ENCODE peak calls at places on chromosomes 13 and 19, in eight cellular contexts. X is fibroblast of lung; I is Peyer's patch; E is iPS DF 6.9; T is adrenal gland; A is aorta; O is CD8-positive, alpha-beta memory T cell; Q is keratinocyte. L is an unnamed sample.

GRCh38 chr19:10871711-10872550 is 578 bp downstream of the CARM1 start:
- DNase-seq in X (no peak), I (no peak), E (no peak), T (peak; percentile 72), A (peak; percentile 86), O (peak; percentile 54), Q (no peak), L (peak; percentile 51)

GRCh38 chr19:35088514-35088913 is 27.1 kb upstream of the FXYD3 start:
- DNase-seq in X (peak; percentile 88), I (no peak), E (no peak), T (no peak), A (no peak), O (no peak), Q (no peak), L (no peak)

GRCh38 chr13:50713849-50714248 is 129.6 kb downstream of the DLEU7 start:
- DNase-seq in X (peak; percentile 98), I (no peak), E (no peak), T (no peak), A (no peak), O (peak; percentile 46), Q (no peak), L (no peak)

GRCh38 chr19:46000497-46001246 is 5.4 kb downstream of the CCDC61 start:
- DNase-seq in X (no peak), I (peak; percentile 74), E (no peak), T (peak; percentile 44), A (no peak), O (peak; percentile 83), Q (no peak), L (peak; percentile 53)

GRCh38 chr19:29622191-29623070 is 16.3 kb downstream of the POP4 start:
- DNase-seq in X (no peak), I (no peak), E (no peak), T (no peak), A (no peak), O (peak; percentile 64), Q (no peak), L (no peak)

GRCh38 chr19:20250627-20251026 is 83.6 kb downstream of the ZNF486 start:
- DNase-seq in X (no peak), I (no peak), E (no peak), T (no peak), A (no peak), O (no peak), Q (no peak), L (no peak)

GRCh38 chr19:4649392-4650094 is 10.2 kb downstream of the TNFAIP8L1 start:
- DNase-seq in X (no peak), I (no peak), E (no peak), T (no peak), A (no peak), O (no peak), Q (no peak), L (no peak)

GRCh38 chr19:50890422-50891252 is 17.4 kb downstream of the KLK2 start:
- DNase-seq in X (peak; percentile 18), I (no peak), E (no peak), T (no peak), A (no peak), O (no peak), Q (no peak), L (no peak)

GRCh38 chr13:49569993-49570689 is 15.2 kb downstream of the RCBTB1 start:
- DNase-seq in X (peak; percentile 23), I (no peak), E (no peak), T (no peak), A (no peak), O (no peak), Q (no peak), L (no peak)

GRCh38 chr19:17473041-17473440 is 2.7 kb downstream of the SLC27A1 start:
- DNase-seq in X (peak; percentile 87), I (no peak), E (no peak), T (no peak), A (no peak), O (no peak), Q (no peak), L (no peak)

GRCh38 chr19:14770136-14770535 is 8.2 kb downstream of the ADGRE2 start:
- DNase-seq in X (no peak), I (no peak), E (no peak), T (no peak), A (peak; percentile 23), O (no peak), Q (no peak), L (no peak)

GRCh38 chr19:54918499-54918898 is 12.6 kb downstream of the NCR1 start:
- DNase-seq in X (no peak), I (no peak), E (no peak), T (no peak), A (no peak), O (no peak), Q (no peak), L (no peak)

GRCh38 chr13:93080587-93080986 is 146.0 kb upstream of the GPC6 start:
- DNase-seq in X (peak; percentile 91), I (no peak), E (no peak), T (no peak), A (no peak), O (no peak), Q (no peak), L (no peak)

GRCh38 chr13:25167349-25167748 is 4.7 kb downstream of the AMER2 start:
- DNase-seq in X (no peak), I (no peak), E (no peak), T (no peak), A (no peak), O (no peak), Q (no peak), L (no peak)

GRCh38 chr13:67367385-67367784 is 137.2 kb upstream of the PCDH9 start:
- DNase-seq in X (no peak), I (no peak), E (no peak), T (no peak), A (no peak), O (no peak), Q (no peak), L (no peak)

DNA sequence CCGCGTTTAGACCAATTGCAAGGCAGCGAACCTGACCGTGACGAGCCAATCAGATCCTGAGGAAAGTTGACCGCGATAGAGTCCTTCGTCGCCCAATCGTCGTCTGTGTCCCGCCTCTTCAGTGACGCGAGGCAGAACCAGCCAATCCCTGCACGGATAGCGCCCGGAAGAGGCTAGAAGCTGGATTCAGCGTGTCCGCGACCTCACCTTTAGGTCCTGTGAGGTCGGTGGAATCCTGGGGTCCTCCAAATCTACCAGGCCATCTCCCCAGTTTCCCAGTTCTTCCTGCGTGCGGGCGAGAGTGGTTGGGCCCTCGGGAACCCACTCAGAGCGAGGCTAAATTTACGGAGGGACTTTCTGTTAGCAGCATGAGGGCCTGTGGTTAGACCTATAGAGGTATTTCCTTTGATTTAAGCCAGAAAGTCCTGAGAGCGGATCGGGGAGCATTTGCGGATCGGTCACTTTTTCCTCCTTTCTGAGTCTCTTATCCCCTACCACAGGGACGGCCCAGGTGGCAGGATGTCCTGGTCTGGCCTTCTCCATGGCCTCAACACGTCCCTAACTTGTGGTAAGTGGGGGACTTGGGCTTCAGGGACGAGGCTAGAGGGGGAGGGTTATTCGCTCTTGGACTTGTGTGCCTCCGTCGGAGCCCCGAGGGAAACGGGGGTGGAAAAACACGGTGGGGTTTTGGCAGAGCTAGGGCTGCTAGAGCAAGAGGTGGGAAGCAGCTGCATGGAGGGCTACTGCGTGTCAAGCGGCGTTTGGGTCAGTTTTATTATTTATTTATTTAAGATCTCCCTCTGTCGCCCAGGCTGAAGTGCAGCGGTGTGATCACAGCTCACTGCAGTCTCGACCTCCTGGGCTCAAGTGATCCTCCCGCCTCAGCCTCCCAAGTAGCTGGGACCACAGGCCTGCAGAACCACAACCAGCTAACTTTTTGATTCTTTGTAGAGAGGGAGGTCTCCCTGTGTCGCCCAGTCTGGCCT is at the start of gene MRPS12:
- DNase-seq in X (peak; percentile 98), I (peak; percentile 99), E (peak; percentile 100), T (peak; percentile 98), A (peak; percentile 99), O (peak; percentile 99), Q (peak; percentile 98), L (peak; percentile 99)
- H3K4me1 ChIP-seq in X (peaks cover 5% of the 10 kb centered on the region), I (peaks cover 15% of the 10 kb centered on the region), E (no peaks in the 10 kb centered on the region), T (peaks cover 8% of the 10 kb centered on the region), A (no peaks in the 10 kb centered on the region), O (peaks cover 45% of the 10 kb centered on the region), Q (peaks cover 15% of the 10 kb centered on the region), L (peaks cover 38% of the 10 kb centered on the region)

GRCh38 chr19:40403262-40403984 is 9.8 kb downstream of the PRX start:
- DNase-seq in X (peak; percentile 87), I (peak; percentile 94), E (no peak), T (peak; percentile 94), A (peak; percentile 98), O (peak; percentile 82), Q (peak; percentile 44), L (peak; percentile 85)
- H3K27ac ChIP-seq in X (peak overlapping the region; percentile 23), I (peak overlapping the region; percentile 88), E (no peak overlapping the region), T (peak overlapping the region; percentile 90), A (peak overlapping the region; percentile 69), O (peak overlapping the region; percentile 65), Q (peak overlapping the region; percentile 14), L (peak overlapping the region; percentile 85)

DNA sequence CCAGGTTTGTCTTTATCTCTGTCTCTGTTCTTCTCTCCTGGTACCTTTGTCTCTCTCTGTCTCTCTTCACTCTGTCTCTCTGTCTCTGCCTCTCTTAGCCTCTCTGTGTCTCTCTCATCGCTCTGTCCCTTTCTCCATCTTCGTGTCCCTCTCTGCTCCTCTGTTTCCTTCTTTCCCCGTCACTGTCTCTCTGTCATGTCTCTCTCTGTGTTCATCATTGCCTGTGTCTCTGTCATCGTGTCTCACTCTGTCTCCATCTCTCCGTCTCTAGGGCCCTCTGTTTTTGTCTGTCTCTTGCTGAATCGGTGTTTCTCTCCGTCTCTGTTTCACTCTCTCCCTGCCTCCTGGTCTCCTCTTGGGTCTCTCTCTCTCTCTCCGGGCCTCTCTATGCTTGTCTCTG is 2.9 kb upstream of the KCNN4 start:
- DNase-seq in X (no peak), I (no peak), E (no peak), T (no peak), A (no peak), O (no peak), Q (no peak), L (no peak)
- H3K4me1 ChIP-seq in X (peaks cover 17% of the 10 kb centered on the region), I (peaks cover 48% of the 10 kb centered on the region), E (no peaks in the 10 kb centered on the region), T (peaks cover 8% of the 10 kb centered on the region), A (no peaks in the 10 kb centered on the region), O (peaks cover 46% of the 10 kb centered on the region), Q (peaks cover 57% of the 10 kb centered on the region), L (no peaks in the 10 kb centered on the region)

GRCh38 chr13:44373601-44374347 is at the start of gene SERP2:
- DNase-seq in X (peak; percentile 34), I (no peak), E (no peak), T (peak; percentile 39), A (peak; percentile 76), O (no peak), Q (no peak), L (peak; percentile 40)

GRCh38 chr13:44371421-44371820 is 2.2 kb upstream of the SERP2 start:
- DNase-seq in X (no peak), I (no peak), E (no peak), T (no peak), A (no peak), O (no peak), Q (no peak), L (no peak)

GRCh38 chr13:44368599-44369368 is 4.8 kb upstream of the SERP2 start:
- DNase-seq in X (no peak), I (no peak), E (no peak), T (no peak), A (no peak), O (no peak), Q (no peak), L (no peak)

GRCh38 chr13:44374348-44374712 is 706 bp downstream of the SERP2 start:
- DNase-seq in X (no peak), I (no peak), E (no peak), T (no peak), A (no peak), O (no peak), Q (no peak), L (no peak)

DNA sequence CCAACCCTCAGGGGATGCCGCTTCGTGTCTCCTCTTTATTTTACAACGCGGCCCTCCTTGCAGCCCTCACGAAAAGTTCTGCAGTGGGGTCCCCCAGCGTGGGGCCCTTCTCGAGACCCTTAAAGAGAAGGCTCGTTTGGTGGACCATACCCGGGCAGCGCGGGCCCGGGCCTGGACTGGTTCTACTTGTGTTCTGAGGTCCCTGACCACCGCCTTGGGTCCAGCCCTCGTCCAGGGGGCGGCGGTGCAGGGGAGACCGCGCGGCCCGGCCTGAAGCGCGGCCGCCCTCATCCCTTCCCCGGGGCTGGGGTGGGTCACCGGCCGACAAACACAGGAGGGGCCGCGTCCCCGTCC is 400 bp upstream of the SERP2 start:
- DNase-seq in X (no peak), I (no peak), E (no peak), T (no peak), A (no peak), O (no peak), Q (no peak), L (no peak)
- H3K27ac ChIP-seq in X (no peak overlapping the region), I (peak overlapping the region; percentile 19), E (no peak overlapping the region), T (no peak overlapping the region), A (no peak overlapping the region), O (no peak overlapping the region), Q (no peak overlapping the region), L (no peak overlapping the region)

L was measured in body of pancreas.